ENCODE peak calls at places on chromosomes 5 and 9, in eight cellular contexts. I is mesendoderm, D is NCI-H2171 treated with DMSO at 0.1 percent for 48 hours, V is NCI-H1417 treated with DMSO at 0.1 percent for 48 hours, N is GM06990, E is AG08395, S is NT2/D1, Y is left ventricle myocardium superior. J is an unnamed sample.

GRCh38 chr5:4036861-4037260 is 441.2 kb downstream of the IRX1 start:
- DNase-seq in V (no peak), N (no peak), D (no peak), S (no peak), I (no peak), E (no peak), Y (no peak), J (no peak)

GRCh38 chr5:137218471-137218870 is 280.7 kb downstream of the SPOCK1 start:
- DNase-seq in E (peak), S (no peak), Y (no peak), I (no peak), D (no peak), V (no peak), N (no peak), J (no peak)

GRCh38 chr9:27437652-27438373 is 86.3 kb upstream of the IFNK start:
- DNase-seq in V (no peak), Y (no peak), E (no peak), S (no peak), D (no peak), I (no peak), N (no peak), J (no peak)

GRCh38 chr5:35651002-35651756 is 33.5 kb downstream of the SPEF2 start:
- DNase-seq in S (peak), E (peak), I (peak), D (peak), N (no peak), Y (no peak), V (no peak), J (peak)

GRCh38 chr9:100108572-100108971 is 9.5 kb downstream of the INVS start:
- DNase-seq in V (no peak), S (no peak), N (no peak), D (no peak), I (peak), E (no peak), Y (no peak), J (peak)

GRCh38 chr5:31434898-31435297 is 97.0 kb downstream of the DROSHA start:
- DNase-seq in D (peak), N (no peak), Y (no peak), I (no peak), E (no peak), V (no peak), S (no peak), J (no peak)

GRCh38 chr9:7147136-7148090 is 389.6 kb downstream of the KDM4C start:
- DNase-seq in V (no peak), S (no peak), D (no peak), Y (peak), E (no peak), N (no peak), I (peak), J (no peak)

GRCh38 chr9:75455444-75455921 is 367.2 kb downstream of the OSTF1 start:
- DNase-seq in N (peak), Y (no peak), I (no peak), V (no peak), S (no peak), D (no peak), E (no peak), J (peak)

GRCh38 chr5:55848783-55849182 is 2.4 kb upstream of the IL31RA start:
- DNase-seq in I (peak), V (no peak), Y (no peak), S (no peak), D (no peak), N (no peak), E (no peak), J (no peak)

GRCh38 chr5:181166812-181167733 is 19.7 kb downstream of the OR2V2 start:
- DNase-seq in S (no peak), D (no peak), Y (no peak), V (no peak), N (no peak), I (no peak), E (no peak), J (no peak)

GRCh38 chr5:135887881-135888614 is 7.6 kb downstream of the IL9 start:
- DNase-seq in Y (no peak), N (no peak), E (peak), D (no peak), S (no peak), V (no peak), I (peak), J (no peak)

GRCh38 chr5:27465140-27465539 is 426.8 kb upstream of the CDH9 start:
- DNase-seq in I (no peak), V (no peak), E (no peak), N (no peak), Y (no peak), S (no peak), D (no peak), J (no peak)

GRCh38 chr5:135598691-135599395 is 20.1 kb upstream of the CXCL14 start:
- DNase-seq in S (no peak), V (no peak), N (no peak), Y (no peak), I (no peak), E (no peak), D (no peak), J (no peak)

GRCh38 chr5:168874713-168875380 is 295.7 kb upstream of the PANK3 start:
- DNase-seq in V (no peak), Y (no peak), N (no peak), D (no peak), I (peak), S (no peak), E (peak), J (peak)

GRCh38 chr9:84136119-84136868 is 155.7 kb downstream of the RMI1 start:
- DNase-seq in I (peak), N (no peak), E (peak), V (peak), S (no peak), D (no peak), Y (no peak), J (peak)

GRCh38 chr9:77987104-77987656 is 44.4 kb downstream of the GNAQ start:
- DNase-seq in D (no peak), E (no peak), I (no peak), N (no peak), V (no peak), S (no peak), Y (no peak), J (no peak)

GRCh38 chr5:55360190-55360589 is 52.4 kb downstream of the MTREX start:
- DNase-seq in S (no peak), D (no peak), N (no peak), I (no peak), E (no peak), Y (no peak), V (no peak), J (peak)

GRCh38 chr5:170278611-170279500 is 18.7 kb downstream of the LCP2 start:
- DNase-seq in V (no peak), N (peak), D (no peak), Y (peak), E (no peak), S (no peak), I (peak), J (no peak)

GRCh38 chr9:21027295-21027694 is 4.1 kb downstream of the HACD4 start:
- DNase-seq in V (no peak), E (peak), D (no peak), N (no peak), S (no peak), Y (no peak), I (no peak), J (peak)

GRCh38 chr5:169416583-169417196 is 115.8 kb upstream of the SLIT3 start:
- DNase-seq in D (peak), E (peak), V (no peak), S (no peak), Y (peak), I (no peak), N (peak), J (no peak)

GRCh38 chr5:15823413-15823812 is 323.4 kb downstream of the FBXL7 start:
- DNase-seq in S (no peak), Y (no peak), V (no peak), I (no peak), N (no peak), D (no peak), E (peak), J (no peak)

GRCh38 chr9:133306242-133307194 is 29.5 kb downstream of the SURF6 start:
- DNase-seq in D (no peak), E (peak), V (no peak), N (no peak), I (no peak), S (no peak), Y (no peak), J (no peak)

GRCh38 chr5:134975843-134976242 is 8.1 kb downstream of the CATSPER3 start:
- DNase-seq in Y (no peak), D (no peak), I (no peak), V (no peak), S (no peak), N (no peak), E (no peak), J (no peak)

GRCh38 chr5:463301-463700 is 20.3 kb downstream of the EXOC3 start:
- DNase-seq in E (no peak), V (no peak), Y (no peak), I (no peak), D (no peak), S (no peak), N (no peak), J (no peak)

GRCh38 chr5:125316913-125317545 is 570.6 kb upstream of the ZNF608 start:
- DNase-seq in I (peak), S (no peak), N (no peak), Y (no peak), V (peak), D (peak), E (no peak), J (no peak)

GRCh38 chr5:175696139-175696854 is 38.4 kb downstream of the HRH2 start:
- DNase-seq in E (no peak), D (no peak), N (peak), Y (peak), S (peak), V (no peak), I (peak), J (peak)

GRCh38 chr5:154197801-154198461 is 7.4 kb downstream of the GALNT10 start:
- DNase-seq in D (no peak), Y (no peak), N (no peak), E (no peak), S (no peak), V (no peak), I (no peak), J (no peak)

GRCh38 chr9:133115604-133116345 is 5.3 kb downstream of the RALGDS start:
- DNase-seq in Y (peak), D (no peak), I (peak), S (no peak), N (peak), E (peak), V (no peak), J (peak)

GRCh38 chr9:3880851-3881250 is 355.1 kb upstream of the RFX3 start:
- DNase-seq in N (no peak), D (no peak), I (no peak), S (no peak), V (no peak), E (peak), Y (no peak), J (peak)

J was measured in RKO.